ENCODE peak calls at places on chromosomes 13 and 19, in four cellular contexts. One of them, this sample, is unnamed.

GRCh38 chr13:103839460-103839859 is 773.2 kb upstream of the SLC10A2 start:
- DNase-seq in NB4: no peak
- DNase-seq in COR-L47: no peak
- DNase-seq in NCI-H446 treated with DMSO at 0.1 percent for 48 hours: no peak
- DNase-seq in this sample: no peak

GRCh38 chr13:113400621-113401451 is 36.9 kb upstream of the GRTP1 start:
- DNase-seq in NB4: no peak
- DNase-seq in COR-L47: no peak
- DNase-seq in NCI-H446 treated with DMSO at 0.1 percent for 48 hours: no peak
- DNase-seq in this sample: no peak

GRCh38 chr13:111317571-111318360 is 2.7 kb upstream of the TEX29 start:
- DNase-seq in NB4: no peak
- DNase-seq in COR-L47: no peak
- DNase-seq in NCI-H446 treated with DMSO at 0.1 percent for 48 hours: no peak
- DNase-seq in this sample: no peak

GRCh38 chr13:42348576-42348975 is 76.6 kb downstream of the AKAP11 start:
- DNase-seq in NB4: no peak
- DNase-seq in COR-L47: no peak
- DNase-seq in NCI-H446 treated with DMSO at 0.1 percent for 48 hours: no peak
- DNase-seq in this sample: no peak

GRCh38 chr13:99528547-99528946 is 27.3 kb downstream of the TM9SF2 start:
- DNase-seq in NB4: peak; percentile 28
- DNase-seq in COR-L47: peak; percentile 42
- DNase-seq in NCI-H446 treated with DMSO at 0.1 percent for 48 hours: no peak
- DNase-seq in this sample: no peak

GRCh38 chr13:33355470-33355869 is 69.9 kb upstream of the STARD13 start:
- DNase-seq in NB4: peak; percentile 75
- DNase-seq in COR-L47: no peak
- DNase-seq in NCI-H446 treated with DMSO at 0.1 percent for 48 hours: no peak
- DNase-seq in this sample: peak; percentile 37

GRCh38 chr19:1063909-1064660 is 2.9 kb upstream of the ARHGAP45 start:
- DNase-seq in NB4: no peak
- DNase-seq in COR-L47: no peak
- DNase-seq in NCI-H446 treated with DMSO at 0.1 percent for 48 hours: no peak
- DNase-seq in this sample: no peak

GRCh38 chr19:16908759-16909158 is 20.0 kb downstream of the F2RL3 start:
- DNase-seq in NB4: no peak
- DNase-seq in COR-L47: no peak
- DNase-seq in NCI-H446 treated with DMSO at 0.1 percent for 48 hours: no peak
- DNase-seq in this sample: no peak

GRCh38 chr19:44857837-44858236 is 11.7 kb downstream of the NECTIN2 start:
- DNase-seq in NB4: no peak
- DNase-seq in COR-L47: no peak
- DNase-seq in NCI-H446 treated with DMSO at 0.1 percent for 48 hours: no peak
- DNase-seq in this sample: no peak

GRCh38 chr19:45638930-45639729 is at the start of gene EML2:
- DNase-seq in NB4: peak; percentile 47
- DNase-seq in COR-L47: peak; percentile 36
- DNase-seq in NCI-H446 treated with DMSO at 0.1 percent for 48 hours: peak; percentile 5
- DNase-seq in this sample: peak; percentile 71

GRCh38 chr13:109211616-109212015 is 574.8 kb downstream of the IRS2 start:
- DNase-seq in NB4: no peak
- DNase-seq in COR-L47: no peak
- DNase-seq in NCI-H446 treated with DMSO at 0.1 percent for 48 hours: no peak
- DNase-seq in this sample: no peak

GRCh38 chr13:42392706-42393572 is 121.0 kb downstream of the AKAP11 start:
- DNase-seq in NB4: no peak
- DNase-seq in COR-L47: no peak
- DNase-seq in NCI-H446 treated with DMSO at 0.1 percent for 48 hours: no peak
- DNase-seq in this sample: no peak

GRCh38 chr13:97574926-97575325 is 141.0 kb downstream of the RAP2A start:
- DNase-seq in NB4: peak; percentile 44
- DNase-seq in COR-L47: no peak
- DNase-seq in NCI-H446 treated with DMSO at 0.1 percent for 48 hours: no peak
- DNase-seq in this sample: no peak

GRCh38 chr13:47437411-47437810 is 540.6 kb upstream of the HTR2A start:
- DNase-seq in NB4: no peak
- DNase-seq in COR-L47: no peak
- DNase-seq in NCI-H446 treated with DMSO at 0.1 percent for 48 hours: no peak
- DNase-seq in this sample: no peak

This sample was measured in tibial artery.